ENCODE peak calls at places on chromosomes 2 and 18, in six cellular contexts. F is AG08396; E is GM19239; W is stimulated activated CD4-positive, alpha-beta T cell treated with anti-CD3 and anti-CD28 coated beads, TNF-alpha, amount 100 ng/mL, for 48 hours; B is chondrocyte; P is NCI-H1092. T is an unnamed sample.

GRCh38 chr2:222320441-222321395 is 21.9 kb upstream of the PAX3 start:
- DNase-seq in F (peak; percentile 18), E (no peak), W (no peak), B (peak; percentile 59), P (peak; percentile 55), T (peak; percentile 79)

GRCh38 chr18:3294435-3295080 is 32.6 kb downstream of the MYL12B start:
- DNase-seq in F (no peak), E (no peak), W (no peak), B (no peak), P (peak; percentile 10), T (no peak)

GRCh38 chr2:120436460-120436739 is 90.5 kb downstream of the INHBB start:
- DNase-seq in F (no peak), E (no peak), W (no peak), B (no peak), P (no peak), T (no peak)

GRCh38 chr2:219001100-219001576 is 7.9 kb upstream of the CRYBA2 start:
- DNase-seq in F (no peak), E (no peak), W (no peak), B (no peak), P (no peak), T (no peak)

GRCh38 chr2:180222642-180223041 is 215.5 kb upstream of the CWC22 start:
- DNase-seq in F (peak; percentile 47), E (no peak), W (no peak), B (no peak), P (no peak), T (no peak)

GRCh38 chr2:58107803-58108710 is 61.5 kb downstream of the VRK2 start:
- DNase-seq in F (peak; percentile 43), E (no peak), W (no peak), B (no peak), P (no peak), T (no peak)

GRCh38 chr2:68992933-68993332 is 18.5 kb downstream of the GKN1 start:
- DNase-seq in F (no peak), E (no peak), W (no peak), B (no peak), P (no peak), T (no peak)

GRCh38 chr2:239688840-239689239 is 288.0 kb upstream of the HDAC4 start:
- DNase-seq in F (no peak), E (no peak), W (no peak), B (no peak), P (no peak), T (no peak)

GRCh38 chr2:22002066-22002465 is 878.3 kb downstream of the TDRD15 start:
- DNase-seq in F (no peak), E (no peak), W (no peak), B (no peak), P (no peak), T (no peak)

GRCh38 chr2:176508984-176509383 is 239.7 kb downstream of the MTX2 start:
- DNase-seq in F (no peak), E (no peak), W (no peak), B (no peak), P (no peak), T (no peak)

GRCh38 chr2:98487806-98488189 is 43.1 kb downstream of the INPP4A start:
- DNase-seq in F (no peak), E (no peak), W (no peak), B (no peak), P (no peak), T (no peak)

GRCh38 chr18:10744653-10745052 is 218.8 kb downstream of the NAPG start:
- DNase-seq in F (no peak), E (no peak), W (no peak), B (no peak), P (no peak), T (no peak)

GRCh38 chr2:2687745-2688144 is 356.7 kb upstream of the MYT1L start:
- DNase-seq in F (no peak), E (no peak), W (no peak), B (no peak), P (no peak), T (peak; percentile 56)

GRCh38 chr2:45505138-45505537 is 105.9 kb downstream of the SRBD1 start:
- DNase-seq in F (no peak), E (no peak), W (no peak), B (no peak), P (no peak), T (no peak)

GRCh38 chr2:150101947-150102346 is 385.5 kb downstream of the RND3 start:
- DNase-seq in F (no peak), E (no peak), W (no peak), B (no peak), P (no peak), T (no peak)

GRCh38 chr2:72932045-72932444 is 14.7 kb downstream of the EMX1 start:
- DNase-seq in F (peak; percentile 51), E (no peak), W (no peak), B (no peak), P (no peak), T (no peak)

GRCh38 chr2:136765736-136766323 is 485 bp downstream of the THSD7B start:
- DNase-seq in F (no peak), E (no peak), W (no peak), B (no peak), P (no peak), T (no peak)

GRCh38 chr18:57768557-57769326 is 34.4 kb downstream of the ATP8B1 start:
- DNase-seq in F (no peak), E (no peak), W (no peak), B (no peak), P (no peak), T (no peak)

GRCh38 chr2:26537826-26538475 is 60.0 kb upstream of the OTOF start:
- DNase-seq in F (no peak), E (no peak), W (no peak), B (no peak), P (no peak), T (peak; percentile 59)

GRCh38 chr2:208657468-208657867 is 250.9 kb downstream of the PTH2R start:
- DNase-seq in F (no peak), E (no peak), W (no peak), B (no peak), P (no peak), T (no peak)

GRCh38 chr18:24368749-24369148 is 28.9 kb downstream of the OSBPL1A start:
- DNase-seq in F (no peak), E (no peak), W (peak; percentile 53), B (no peak), P (no peak), T (no peak)

GRCh38 chr2:142112648-142113278 is 18.1 kb downstream of the LRP1B start:
- DNase-seq in F (no peak), E (no peak), W (no peak), B (no peak), P (no peak), T (no peak)

GRCh38 chr2:120464448-120464931 is 118.6 kb downstream of the INHBB start:
- DNase-seq in F (no peak), E (no peak), W (no peak), B (peak; percentile 68), P (no peak), T (peak; percentile 58)

GRCh38 chr2:100757621-100758394 is 62.1 kb upstream of the NPAS2 start:
- DNase-seq in F (peak; percentile 62), E (no peak), W (no peak), B (no peak), P (no peak), T (no peak)

GRCh38 chr2:201132518-201132917 is 16.6 kb downstream of the CFLAR start:
- DNase-seq in F (no peak), E (no peak), W (no peak), B (no peak), P (no peak), T (no peak)

GRCh38 chr18:39596216-39596615 is 2030.6 kb upstream of the CELF4 start:
- DNase-seq in F (no peak), E (no peak), W (no peak), B (no peak), P (no peak), T (no peak)

GRCh38 chr2:165675551-165675968 is 118.5 kb downstream of the GALNT3 start:
- DNase-seq in F (no peak), E (no peak), W (no peak), B (no peak), P (no peak), T (no peak)

GRCh38 chr2:154447727-154448418 is 250.6 kb upstream of the KCNJ3 start:
- DNase-seq in F (no peak), E (no peak), W (no peak), B (no peak), P (no peak), T (no peak)

GRCh38 chr18:14174706-14175085 is 42.5 kb upstream of the ZNF519 start:
- DNase-seq in F (no peak), E (no peak), W (no peak), B (peak; percentile 93), P (no peak), T (peak; percentile 73)

GRCh38 chr2:100869146-100869545 is 49.2 kb downstream of the NPAS2 start:
- DNase-seq in F (no peak), E (no peak), W (no peak), B (no peak), P (no peak), T (no peak)

GRCh38 chr2:189261431-189261841 is 81.9 kb upstream of the COL5A2 start:
- DNase-seq in F (no peak), E (no peak), W (no peak), B (no peak), P (no peak), T (no peak)

GRCh38 chr2:217085543-217085942 is 225.7 kb upstream of the TNP1 start:
- DNase-seq in F (peak; percentile 43), E (no peak), W (no peak), B (no peak), P (no peak), T (no peak)

GRCh38 chr2:120758181-120759048 is 22.7 kb downstream of the GLI2 start:
- DNase-seq in F (peak; percentile 74), E (no peak), W (no peak), B (peak; percentile 62), P (no peak), T (peak; percentile 86)

GRCh38 chr2:239035361-239035814 is 187.5 kb downstream of the TWIST2 start:
- DNase-seq in F (peak; percentile 94), E (peak; percentile 85), W (peak; percentile 55), B (no peak), P (no peak), T (peak; percentile 88)

GRCh38 chr2:162333968-162334367 is 10.0 kb upstream of the GCA start:
- DNase-seq in F (no peak), E (no peak), W (no peak), B (no peak), P (no peak), T (no peak)

GRCh38 chr18:58280159-58280540 is 236.1 kb downstream of the NEDD4L start:
- DNase-seq in F (no peak), E (no peak), W (no peak), B (no peak), P (no peak), T (no peak)

GRCh38 chr2:99961567-99961913 is 180.8 kb downstream of the AFF3 start:
- DNase-seq in F (no peak), E (no peak), W (no peak), B (no peak), P (no peak), T (no peak)

T was measured in posterior vena cava.